ENCODE peak calls at places on chromosomes 4 and X, in six cellular contexts. N, Q, V, F, J and O are unnamed samples.
A peak's percentile ranks its signal among the peaks of the same experiment; 100 is the strongest.

GRCh38 chr4:101415962-101416361 is 68.6 kb upstream of the PPP3CA start:
- DNase-seq in N (no peak), Q (no peak), V (no peak), F (no peak), J (no peak), O (peak; percentile 82)

GRCh38 chrX:93422693-93423092 is 250.7 kb downstream of the NAP1L3 start:
- DNase-seq in N (no peak), Q (no peak), V (no peak), F (peak; percentile 78), J (no peak), O (no peak)

GRCh38 chr4:127209580-127210095 is 423.1 kb upstream of the INTU start:
- DNase-seq in N (no peak), Q (no peak), V (no peak), F (no peak), J (no peak), O (no peak)

GRCh38 chr4:152369903-152370296 is 166.0 kb downstream of the FBXW7 start:
- DNase-seq in N (no peak), Q (no peak), V (no peak), F (peak; percentile 50), J (no peak), O (no peak)

GRCh38 chr4:181161669-181162068 is 1081.5 kb upstream of the TENM3 start:
- DNase-seq in N (no peak), Q (no peak), V (no peak), F (peak; percentile 9), J (no peak), O (no peak)

GRCh38 chr4:27702710-27703431 is 842.2 kb downstream of the STIM2 start:
- DNase-seq in N (no peak), Q (no peak), V (no peak), F (peak; percentile 75), J (no peak), O (peak; percentile 81)

GRCh38 chr4:176791591-176792347 is 953 bp downstream of the VEGFC start:
- DNase-seq in N (no peak), Q (peak; percentile 29), V (peak; percentile 16), F (peak; percentile 57), J (peak; percentile 43), O (no peak)

GRCh38 chr4:72701987-72702819 is 133.2 kb upstream of the ADAMTS3 start:
- DNase-seq in N (no peak), Q (no peak), V (no peak), F (peak; percentile 73), J (peak; percentile 50), O (no peak)

GRCh38 chr4:150874386-150875226 is 140.5 kb downstream of the LRBA start:
- DNase-seq in N (no peak), Q (peak; percentile 58), V (peak; percentile 8), F (no peak), J (no peak), O (peak; percentile 32)

GRCh38 chr4:88104902-88105610 is 53.4 kb downstream of the ABCG2 start:
- DNase-seq in N (no peak), Q (no peak), V (no peak), F (peak; percentile 5), J (peak; percentile 84), O (no peak)

GRCh38 chr4:57734104-57734503 is 623.9 kb upstream of the IGFBP7 start:
- DNase-seq in N (no peak), Q (no peak), V (no peak), F (no peak), J (no peak), O (no peak)

GRCh38 chrX:20205927-20206708 is 60.6 kb downstream of the RPS6KA3 start:
- DNase-seq in N (no peak), Q (no peak), V (no peak), F (no peak), J (no peak), O (no peak)